ENCODE peak calls at places on chromosome 12, in ten cellular contexts. F, S, A, N, K, U, R, B, Z and L are unnamed samples.

GRCh38 chr12:77072833-77073495 is 7.6 kb upstream of the E2F7 start:
- DNase-seq in F (no peak), S (no peak), A (no peak), N (no peak), K (no peak), U (no peak), R (no peak), B (no peak), Z (no peak), L (no peak)

GRCh38 chr12:61667676-61668075 is 592.5 kb upstream of the USP15 start:
- DNase-seq in F (no peak), S (no peak), A (no peak), N (no peak), K (no peak), U (no peak), R (no peak), B (no peak), Z (no peak), L (no peak)

GRCh38 chr12:119990382-119990874 is 1.4 kb downstream of the BICDL1 start:
- DNase-seq in F (no peak), S (no peak), A (no peak), N (no peak), K (no peak), U (no peak), R (no peak), B (no peak), Z (no peak), L (no peak)

GRCh38 chr12:24431872-24432271 is 482.4 kb upstream of the SOX5 start:
- DNase-seq in F (no peak), S (no peak), A (no peak), N (no peak), K (no peak), U (no peak), R (no peak), B (no peak), Z (no peak), L (no peak)

GRCh38 chr12:105102673-105103072 is 4.9 kb upstream of the WASHC4 start:
- DNase-seq in F (no peak), S (no peak), A (no peak), N (no peak), K (no peak), U (no peak), R (no peak), B (no peak), Z (no peak), L (no peak)

GRCh38 chr12:58920956-58921861 is 905 bp upstream of the LRIG3 start:
- DNase-seq in F (no peak), S (no peak), A (no peak), N (no peak), K (no peak), U (no peak), R (no peak), B (no peak), Z (no peak), L (no peak)

GRCh38 chr12:69540606-69541386 is 44.5 kb upstream of the CCT2 start:
- DNase-seq in F (peak), S (no peak), A (no peak), N (no peak), K (no peak), U (no peak), R (no peak), B (no peak), Z (no peak), L (peak)

GRCh38 chr12:49796155-49796554 is 32.1 kb downstream of the NCKAP5L start:
- DNase-seq in F (no peak), S (no peak), A (no peak), N (no peak), K (no peak), U (no peak), R (no peak), B (no peak), Z (no peak), L (no peak)

GRCh38 chr12:113189361-113189760 is 3.8 kb downstream of the RITA1 start:
- DNase-seq in F (no peak), S (no peak), A (no peak), N (no peak), K (no peak), U (no peak), R (no peak), B (no peak), Z (peak), L (no peak)

GRCh38 chr12:47317182-47317915 is 237.6 kb upstream of the AMIGO2 start:
- DNase-seq in F (peak), S (no peak), A (no peak), N (no peak), K (no peak), U (no peak), R (no peak), B (no peak), Z (no peak), L (no peak)

GRCh38 chr12:39490500-39491276 is 47.8 kb upstream of the KIF21A start:
- DNase-seq in F (peak), S (no peak), A (no peak), N (no peak), K (no peak), U (no peak), R (no peak), B (no peak), Z (peak), L (no peak)

GRCh38 chr12:50641566-50641965 is 122.3 kb upstream of the ATF1 start:
- DNase-seq in F (no peak), S (peak), A (no peak), N (no peak), K (no peak), U (no peak), R (no peak), B (no peak), Z (no peak), L (no peak)

GRCh38 chr12:14901228-14901562 is 15.5 kb upstream of the MGP start:
- DNase-seq in F (no peak), S (peak), A (no peak), N (no peak), K (no peak), U (no peak), R (no peak), B (no peak), Z (no peak), L (no peak)

GRCh38 chr12:113292547-113292946 is 42.4 kb downstream of the SLC8B1 start:
- DNase-seq in F (no peak), S (no peak), A (peak), N (no peak), K (no peak), U (no peak), R (no peak), B (no peak), Z (no peak), L (no peak)

GRCh38 chr12:20493924-20494323 is 125.6 kb downstream of the PDE3A start:
- DNase-seq in F (no peak), S (no peak), A (no peak), N (no peak), K (no peak), U (no peak), R (no peak), B (no peak), Z (no peak), L (no peak)

GRCh38 chr12:117091758-117092510 is 7.3 kb downstream of the TESC start:
- DNase-seq in F (no peak), S (peak), A (no peak), N (no peak), K (no peak), U (no peak), R (no peak), B (no peak), Z (no peak), L (no peak)

GRCh38 chr12:64627781-64628180 is 17.5 kb downstream of the RASSF3 start:
- DNase-seq in F (peak), S (no peak), A (no peak), N (no peak), K (no peak), U (no peak), R (no peak), B (no peak), Z (peak), L (peak)

GRCh38 chr12:10293151-10293550 is 14.5 kb upstream of the KLRD1 start:
- DNase-seq in F (no peak), S (no peak), A (no peak), N (no peak), K (no peak), U (no peak), R (no peak), B (no peak), Z (no peak), L (no peak)

GRCh38 chr12:38892976-38893375 is 12.4 kb downstream of the CPNE8 start:
- DNase-seq in F (no peak), S (no peak), A (no peak), N (no peak), K (no peak), U (no peak), R (no peak), B (no peak), Z (no peak), L (no peak)

GRCh38 chr12:116495260-116495659 is 63.9 kb upstream of the MAP1LC3B2 start:
- DNase-seq in F (peak), S (peak), A (no peak), N (no peak), K (no peak), U (no peak), R (no peak), B (peak), Z (peak), L (peak)

GRCh38 chr12:57216931-57217871 is 607 bp downstream of the NXPH4 start:
- DNase-seq in F (no peak), S (peak), A (peak), N (no peak), K (peak), U (no peak), R (no peak), B (no peak), Z (peak), L (no peak)

GRCh38 chr12:6534914-6535696 is 788 bp downstream of the GAPDH start:
- DNase-seq in F (peak), S (peak), A (peak), N (peak), K (peak), U (peak), R (peak), B (peak), Z (peak), L (peak)

GRCh38 chr12:12734561-12735071 is 17.4 kb downstream of the CDKN1B start:
- DNase-seq in F (peak), S (peak), A (no peak), N (no peak), K (no peak), U (no peak), R (no peak), B (no peak), Z (no peak), L (no peak)

GRCh38 chr12:20455001-20455706 is 86.8 kb downstream of the PDE3A start:
- DNase-seq in F (peak), S (no peak), A (peak), N (no peak), K (no peak), U (no peak), R (no peak), B (no peak), Z (no peak), L (peak)

GRCh38 chr12:87870493-87870892 is 158.7 kb downstream of the C12orf50 start:
- DNase-seq in F (no peak), S (peak), A (no peak), N (no peak), K (no peak), U (no peak), R (no peak), B (no peak), Z (no peak), L (no peak)
- H3K27ac ChIP-seq in F (no peak), S (no peak), A (no peak), N (no peak), K (no peak), U (no peak), R (no peak), B (no peak), Z (no peak), L (no peak)

GRCh38 chr12:94679554-94679953 is 29.2 kb upstream of the TMCC3 start:
- DNase-seq in F (no peak), S (peak), A (no peak), N (no peak), K (no peak), U (no peak), R (no peak), B (no peak), Z (no peak), L (no peak)
- H3K27ac ChIP-seq in F (no peak), S (no peak), A (no peak), N (no peak), K (no peak), U (no peak), R (no peak), B (no peak), Z (no peak), L (no peak)

GRCh38 chr12:84741727-84742126 is 170.9 kb downstream of the SLC6A15 start:
- DNase-seq in F (no peak), S (no peak), A (no peak), N (no peak), K (no peak), U (no peak), R (no peak), B (no peak), Z (no peak), L (no peak)

GRCh38 chr12:84740602-84741001 is 172.0 kb downstream of the SLC6A15 start:
- DNase-seq in F (no peak), S (no peak), A (no peak), N (no peak), K (no peak), U (no peak), R (no peak), B (no peak), Z (no peak), L (no peak)

GRCh38 chr12:84732941-84733340 is 179.7 kb downstream of the SLC6A15 start:
- DNase-seq in F (no peak), S (no peak), A (no peak), N (no peak), K (no peak), U (no peak), R (no peak), B (no peak), Z (no peak), L (no peak)

DNA sequence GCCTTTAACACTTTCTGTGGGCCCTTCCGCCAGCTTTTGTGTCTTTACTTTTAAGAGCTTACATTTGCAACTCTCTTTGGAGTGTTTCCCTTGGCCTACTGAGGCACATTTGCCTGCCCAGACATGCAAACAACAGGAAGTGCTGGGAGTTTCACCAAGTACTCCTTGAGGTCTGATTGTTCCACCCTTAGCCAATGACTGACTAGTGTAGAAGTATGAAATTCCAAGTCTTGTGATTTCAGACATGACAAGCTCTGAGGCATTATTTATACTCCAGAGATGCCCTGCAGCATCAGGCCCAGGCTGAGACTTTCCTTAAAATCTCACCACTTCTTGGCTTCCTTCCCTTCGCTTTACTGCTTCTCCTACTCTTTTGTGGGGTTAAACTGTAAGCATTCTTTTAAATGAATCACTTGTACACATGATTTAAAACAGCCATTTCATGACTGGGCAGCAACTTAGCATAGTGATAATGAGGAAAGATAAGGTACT is 174.1 kb downstream of the SLC6A15 start:
- DNase-seq in F (peak), S (no peak), A (no peak), N (peak), K (no peak), U (no peak), R (no peak), B (no peak), Z (peak), L (no peak)
- H3K27ac ChIP-seq in F (peak), S (no peak), A (peak), N (no peak), K (no peak), U (no peak), R (no peak), B (no peak), Z (peak), L (peak)

GRCh38 chr12:107251288-107251687 is 157.9 kb upstream of the CRY1 start:
- DNase-seq in F (no peak), S (no peak), A (no peak), N (no peak), K (no peak), U (no peak), R (no peak), B (no peak), Z (no peak), L (no peak)
- H3K27ac ChIP-seq in F (no peak), S (no peak), A (no peak), N (no peak), K (no peak), U (no peak), R (no peak), B (no peak), Z (no peak), L (no peak)

GRCh38 chr12:90543841-90544240 is 411.1 kb downstream of the CCER1 start:
- DNase-seq in F (peak), S (no peak), A (no peak), N (no peak), K (no peak), U (no peak), R (no peak), B (no peak), Z (no peak), L (no peak)
- H3K27ac ChIP-seq in F (no peak), S (no peak), A (no peak), N (no peak), K (no peak), U (no peak), R (no peak), B (no peak), Z (no peak), L (no peak)

GRCh38 chr12:21940972-21941521 is at the start of gene ABCC9:
- DNase-seq in F (peak), S (peak), A (peak), N (peak), K (peak), U (peak), R (peak), B (peak), Z (no peak), L (peak)
- H3K27ac ChIP-seq in F (no peak), S (no peak), A (no peak), N (peak), K (peak), U (no peak), R (no peak), B (peak), Z (no peak), L (no peak)

GRCh38 chr12:85835417-85835809 is 796 bp downstream of the RASSF9 start:
- DNase-seq in F (peak), S (no peak), A (no peak), N (no peak), K (no peak), U (no peak), R (no peak), B (no peak), Z (peak), L (peak)
- H3K27ac ChIP-seq in F (peak), S (no peak), A (peak), N (peak), K (no peak), U (peak), R (no peak), B (peak), Z (peak), L (no peak)

DNA sequence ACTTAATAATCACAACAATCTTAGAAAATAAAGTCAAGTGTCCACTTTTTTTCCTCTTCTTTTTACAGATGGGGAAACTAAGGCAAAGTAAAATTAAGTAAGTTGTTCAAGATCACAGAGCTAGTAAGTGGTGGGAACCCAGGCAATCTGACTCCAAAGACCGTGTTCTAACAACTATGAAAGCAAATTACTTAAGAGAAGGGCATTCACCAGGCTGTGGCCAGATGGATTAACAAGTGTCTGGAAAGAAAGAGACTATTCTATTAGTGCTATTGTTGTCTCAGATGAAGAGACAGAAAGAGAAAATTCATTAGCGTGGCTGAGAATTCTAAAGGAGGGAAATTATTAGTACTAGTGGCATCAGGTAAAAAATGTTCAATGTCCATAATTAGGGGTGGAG is 48.5 kb downstream of the FGD6 start:
- DNase-seq in F (peak), S (no peak), A (no peak), N (no peak), K (no peak), U (no peak), R (peak), B (no peak), Z (no peak), L (no peak)
- H3K27ac ChIP-seq in F (peak), S (no peak), A (peak), N (no peak), K (no peak), U (no peak), R (peak), B (peak), Z (peak), L (no peak)